ENCODE peak calls at places on chromosomes 1 and 21, in four cellular contexts. E is WTC11, W is SK-N-SH, Y is H1. M is an unnamed sample.

GRCh38 chr21:35294231-35294898 is 245.3 kb upstream of the RUNX1 start:
- DNase-seq in E (no peak), Y (no peak), W (no peak), M (no peak)

GRCh38 chr1:238469146-238469601 is 578.5 kb upstream of the ZP4 start:
- DNase-seq in E (no peak), Y (no peak), W (no peak), M (no peak)

GRCh38 chr1:81976539-81976938 is 175.8 kb downstream of the ADGRL2 start:
- DNase-seq in E (no peak), Y (no peak), W (no peak), M (no peak)

GRCh38 chr1:218402771-218403110 is 57.6 kb downstream of the TGFB2 start:
- DNase-seq in E (no peak), Y (no peak), W (no peak), M (no peak)

GRCh38 chr1:234869182-234870019 is 259.2 kb downstream of the TOMM20 start:
- DNase-seq in W (no peak), E (no peak), Y (no peak), M (peak; percentile 58)

GRCh38 chr1:99590578-99591209 is 55.2 kb upstream of the PALMD start:
- DNase-seq in W (peak; percentile 4), E (no peak), Y (no peak), M (no peak)

GRCh38 chr1:3618904-3619671 is 5.7 kb upstream of the TPRG1L start:
- DNase-seq in Y (no peak), E (peak; percentile 78), W (peak; percentile 84), M (peak; percentile 86)

GRCh38 chr1:211632117-211632807 is 43.2 kb downstream of the NEK2 start:
- DNase-seq in Y (no peak), E (no peak), W (no peak), M (no peak)

GRCh38 chr1:98653186-98653585 is 8.3 kb upstream of the SNX7 start:
- DNase-seq in E (no peak), W (no peak), Y (no peak), M (no peak)

GRCh38 chr21:33937931-33938339 is 22.3 kb upstream of the ATP5PO start:
- DNase-seq in Y (no peak), W (no peak), E (no peak), M (no peak)

GRCh38 chr1:234750922-234751595 is 141.1 kb upstream of the IRF2BP2 start:
- DNase-seq in E (no peak), W (no peak), Y (no peak), M (peak; percentile 40)

GRCh38 chr1:26404641-26405040 is 6.0 kb upstream of the LIN28A start:
- DNase-seq in E (no peak), Y (no peak), W (no peak), M (no peak)

GRCh38 chr1:202084791-202085681 is 37.7 kb upstream of the GPR37L1 start:
- DNase-seq in W (no peak), Y (no peak), E (no peak), M (peak; percentile 13)

GRCh38 chr21:35048706-35049617 is at the start of gene RUNX1:
- DNase-seq in W (no peak), E (no peak), Y (no peak), M (peak; percentile 62)

GRCh38 chr1:11957891-11958290 is 22.4 kb upstream of the MFN2 start:
- DNase-seq in W (no peak), Y (no peak), E (no peak), M (no peak)

GRCh38 chr1:35180776-35181374 is 12.1 kb downstream of the SFPQ start:
- DNase-seq in Y (no peak), W (no peak), E (no peak), M (peak; percentile 4)

GRCh38 chr1:171644805-171645483 is 7.5 kb downstream of the MYOC start:
- DNase-seq in E (peak; percentile 91), Y (peak; percentile 82), W (peak; percentile 67), M (peak; percentile 91)

GRCh38 chr21:16502273-16502672 is 772.5 kb downstream of the USP25 start:
- DNase-seq in W (no peak), Y (no peak), E (no peak), M (no peak)

GRCh38 chr1:118325545-118326225 is 140.7 kb upstream of the SPAG17 start:
- DNase-seq in W (no peak), E (no peak), Y (no peak), M (no peak)

GRCh38 chr1:228887101-228887500 is 151.8 kb downstream of the RHOU start:
- DNase-seq in Y (no peak), E (no peak), W (no peak), M (no peak)

GRCh38 chr21:36321325-36322082 is 1.5 kb downstream of the MORC3 start:
- DNase-seq in E (no peak), W (peak; percentile 63), Y (no peak), M (peak; percentile 69)

GRCh38 chr1:179142889-179143299 is 61.0 kb downstream of the TOR3A start:
- DNase-seq in W (no peak), E (no peak), Y (no peak), M (no peak)
- TF ChIP-seq TEAD4 in W (no peak), E (no peak), Y (no peak), M (no peak)

GRCh38 chr1:111882986-111883560 is 106.4 kb downstream of the KCND3 start:
- DNase-seq in Y (no peak), W (no peak), E (no peak), M (no peak)

GRCh38 chr1:111879086-111879485 is 110.4 kb downstream of the KCND3 start:
- DNase-seq in E (no peak), Y (no peak), W (no peak), M (no peak)

GRCh38 chr1:111878649-111879048 is 110.8 kb downstream of the KCND3 start:
- DNase-seq in W (no peak), Y (no peak), E (no peak), M (no peak)

GRCh38 chr1:111882537-111882936 is 106.9 kb downstream of the KCND3 start:
- DNase-seq in W (no peak), E (no peak), Y (no peak), M (no peak)

GRCh38 chr1:111880866-111881837 is 108.3 kb downstream of the KCND3 start:
- DNase-seq in W (peak; percentile 52), E (no peak), Y (no peak), M (no peak)
- TF ChIP-seq TEAD4 in W (no peak), E (no peak), Y (no peak), M (no peak)

GRCh38 chr1:206664740-206665139 is 20.0 kb upstream of the MAPKAPK2 start:
- DNase-seq in E (no peak), W (no peak), Y (no peak), M (no peak)

GRCh38 chr1:206662396-206663092 is 22.2 kb upstream of the MAPKAPK2 start:
- DNase-seq in E (no peak), W (no peak), Y (no peak), M (no peak)

GRCh38 chr1:206661161-206661820 is 23.4 kb upstream of the MAPKAPK2 start:
- DNase-seq in Y (no peak), E (no peak), W (no peak), M (no peak)

GRCh38 chr1:206666954-206667353 is 17.8 kb upstream of the MAPKAPK2 start:
- DNase-seq in W (no peak), E (no peak), Y (no peak), M (no peak)

DNA sequence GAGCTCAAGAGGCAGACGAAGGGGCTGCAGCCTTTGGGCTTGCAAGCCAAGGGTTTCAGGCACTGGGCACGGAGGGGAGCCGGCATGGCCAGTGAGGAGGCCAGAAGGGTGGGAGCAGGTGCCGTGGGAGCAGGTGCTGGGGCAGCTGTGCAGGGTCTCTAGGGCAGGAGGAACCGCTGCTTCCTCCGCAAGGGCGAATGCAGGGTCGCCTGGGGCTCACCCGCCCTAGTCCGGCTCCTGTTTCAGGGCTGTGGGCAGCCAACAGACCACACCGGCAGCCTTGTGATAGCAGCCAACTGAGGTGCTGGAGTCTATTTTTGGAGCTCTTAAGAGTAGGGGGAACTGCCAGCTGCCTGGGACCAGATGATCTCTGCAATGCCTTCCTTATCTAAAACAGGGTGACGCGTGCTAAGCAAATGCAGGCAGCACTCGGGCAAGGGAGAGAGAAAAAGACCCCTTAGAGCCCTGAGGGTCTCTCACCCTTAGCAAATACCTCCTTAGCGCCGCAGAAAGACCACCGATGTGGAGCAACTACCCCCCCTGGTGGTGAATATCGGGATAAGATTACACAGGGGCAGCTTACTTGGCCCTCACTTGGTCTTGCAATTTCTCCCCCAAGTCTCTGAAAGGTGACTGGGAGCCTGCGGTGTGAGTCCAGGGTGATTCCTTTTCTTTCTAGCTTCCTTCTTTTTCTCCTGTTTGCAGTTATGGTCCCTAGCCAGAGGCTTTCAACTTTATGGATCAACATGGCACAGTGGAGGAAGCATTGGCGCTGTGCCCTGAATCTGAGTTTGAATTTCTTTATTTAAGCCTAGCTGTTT is 20.7 kb upstream of the MAPKAPK2 start:
- DNase-seq in W (peak; percentile 84), E (peak; percentile 83), Y (no peak), M (peak; percentile 83)
- TF ChIP-seq TEAD4 in W (no peak), E (no peak), Y (no peak), M (peak; percentile 48)

DNA sequence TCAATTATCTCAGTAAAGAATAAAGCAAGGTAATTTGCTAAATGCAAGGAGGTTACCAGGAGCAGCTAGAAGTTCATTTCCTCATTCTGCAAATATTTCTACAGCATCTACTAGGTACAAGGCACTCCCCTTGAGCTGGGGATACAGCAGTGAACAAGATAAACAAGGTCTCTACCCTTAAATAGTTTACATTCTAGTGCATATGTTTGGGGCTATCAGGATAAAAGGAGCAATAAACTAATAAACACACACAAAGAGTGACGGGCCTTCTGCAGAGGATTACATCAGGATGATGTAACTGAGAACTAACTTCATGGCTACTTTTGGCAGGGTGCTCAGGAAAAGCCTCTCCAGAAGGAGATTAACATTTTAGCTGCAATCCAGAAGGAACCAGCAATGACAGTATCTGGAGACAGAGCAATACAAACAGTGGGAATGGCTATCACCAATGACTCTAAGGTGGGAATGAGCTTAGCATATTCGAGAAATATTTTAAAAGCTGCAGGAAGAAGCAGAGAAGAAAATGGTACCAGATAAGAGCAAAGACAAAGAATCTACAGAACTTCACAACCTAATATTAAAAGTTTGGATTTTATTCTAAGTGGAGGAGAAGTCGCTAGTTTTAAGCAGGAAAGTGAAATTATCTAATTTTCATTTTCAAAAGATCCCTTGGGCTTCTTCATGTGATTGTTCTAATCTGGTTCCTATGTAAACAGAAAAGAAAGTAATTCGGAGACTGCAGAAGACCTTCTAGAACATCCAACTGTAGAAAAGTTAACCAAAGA is 25.8 kb downstream of the TP53BP2 start:
- DNase-seq in E (no peak), W (no peak), Y (no peak), M (no peak)
- TF ChIP-seq TEAD4 in E (no peak), W (no peak), Y (no peak), M (no peak)

DNA sequence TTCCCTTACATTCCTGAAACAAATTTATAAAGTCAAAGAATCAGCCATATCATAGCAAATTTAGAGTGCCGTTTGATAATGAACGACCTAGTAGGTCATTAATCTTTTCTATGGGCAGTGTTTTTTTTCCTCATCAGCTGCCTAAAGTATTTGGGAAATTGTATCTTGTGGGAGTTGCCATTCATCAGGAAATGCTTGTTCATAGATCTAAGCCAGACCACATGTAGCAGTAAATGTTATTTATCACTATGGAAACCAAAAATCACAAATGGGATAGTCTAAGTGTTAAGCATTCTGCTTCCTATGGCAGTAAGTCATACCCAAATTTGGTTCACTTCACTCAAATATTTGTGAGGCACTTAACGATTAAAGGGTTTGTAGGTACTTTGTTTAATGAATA is 52.9 kb downstream of the LRRC8D start:
- DNase-seq in W (peak; percentile 7), Y (no peak), E (no peak), M (no peak)
- TF ChIP-seq TEAD4 in W (no peak), Y (no peak), E (no peak), M (no peak)

GRCh38 chr21:29524055-29524454 is 225.3 kb downstream of the BACH1 start:
- DNase-seq in Y (no peak), W (no peak), E (no peak), M (no peak)
- TF ChIP-seq TEAD4 in Y (no peak), W (no peak), E (no peak), M (no peak)

M was measured in K562.